ENCODE peak calls at places on chromosomes 6 and 20, in six cellular contexts. O is mesothelial cell of epicardium, G is psoas muscle, A is HepG2, Z is sigmoid colon, Y is H9. J is an unnamed sample.

GRCh38 chr6:134253681-134254080 is 64.2 kb downstream of the SGK1 start:
- DNase-seq in O (no peak), G (no peak), A (peak), Z (no peak), Y (no peak), J (no peak)

GRCh38 chr20:23826541-23827018 is at the start of gene CST2:
- DNase-seq in O (no peak), G (no peak), A (no peak), Z (no peak), Y (peak), J (no peak)

GRCh38 chr6:166757226-166758135 is 130.4 kb upstream of the RPS6KA2 start:
- DNase-seq in O (no peak), G (no peak), A (no peak), Z (no peak), Y (no peak), J (peak)

GRCh38 chr6:26420607-26421235 is 18.6 kb downstream of the BTN3A1 start:
- DNase-seq in O (no peak), G (no peak), A (peak), Z (no peak), Y (peak), J (no peak)

GRCh38 chr20:20593447-20594170 is 118.8 kb downstream of the RALGAPA2 start:
- DNase-seq in O (no peak), G (no peak), A (peak), Z (no peak), Y (peak), J (no peak)

GRCh38 chr6:82914511-82914910 is 151.1 kb downstream of the UBE3D start:
- DNase-seq in O (no peak), G (no peak), A (no peak), Z (no peak), Y (no peak), J (no peak)

GRCh38 chr20:361562-361961 is 14.7 kb downstream of the NRSN2 start:
- DNase-seq in O (no peak), G (no peak), A (no peak), Z (no peak), Y (no peak), J (no peak)

GRCh38 chr6:131831886-131832285 is 24.1 kb downstream of the ENPP1 start:
- DNase-seq in O (no peak), G (no peak), A (no peak), Z (no peak), Y (no peak), J (no peak)